ENCODE peak calls at places on chromosomes 1 and 21, in ten cellular contexts. O, Q, M, K, F, Y, R, U, G and D are unnamed samples.

GRCh38 chr21:46098303-46099141 is 610 bp downstream of the COL6A2 start:
- DNase-seq in R (peak; percentile 47), Y (no peak), U (no peak), Q (no peak), F (no peak), G (peak; percentile 37), O (no peak), K (no peak), M (no peak), D (peak; percentile 62)

GRCh38 chr1:239814306-239814881 is 277.3 kb upstream of the FMN2 start:
- DNase-seq in Q (no peak), M (peak; percentile 67), G (no peak), U (peak; percentile 95), R (peak; percentile 86), F (no peak), Y (no peak), O (no peak), K (peak; percentile 93), D (peak; percentile 78)

GRCh38 chr1:96992871-96993270 is 271.3 kb downstream of the PTBP2 start:
- DNase-seq in K (no peak), G (no peak), Q (no peak), F (no peak), M (peak; percentile 76), O (no peak), U (no peak), Y (no peak), R (peak; percentile 61), D (no peak)

GRCh38 chr21:18244721-18245486 is at the start of gene CHODL:
- DNase-seq in Y (peak; percentile 24), Q (no peak), K (no peak), M (no peak), U (no peak), O (no peak), F (no peak), R (no peak), G (peak; percentile 49), D (peak; percentile 45)

GRCh38 chr1:186304982-186305949 is 69.8 kb downstream of the TPR start:
- DNase-seq in O (peak; percentile 50), K (peak; percentile 53), Q (peak; percentile 75), G (peak; percentile 44), R (peak; percentile 59), Y (peak; percentile 6), F (peak; percentile 33), M (peak; percentile 13), U (no peak), D (peak; percentile 73)

GRCh38 chr21:38434913-38435533 is 63.3 kb downstream of the ERG start:
- DNase-seq in F (no peak), Q (no peak), K (peak; percentile 8), Y (no peak), U (no peak), G (no peak), O (no peak), M (peak; percentile 34), R (peak; percentile 83), D (no peak)

GRCh38 chr1:236990052-236990445 is 14.2 kb downstream of the MT1HL1 start:
- DNase-seq in K (no peak), G (no peak), U (no peak), R (no peak), Y (no peak), O (no peak), Q (no peak), M (no peak), F (no peak), D (no peak)

GRCh38 chr1:37515185-37516034 is 844 bp upstream of the MEAF6 start:
- DNase-seq in Y (no peak), R (no peak), G (no peak), M (no peak), K (no peak), O (peak; percentile 73), F (no peak), Q (no peak), U (no peak), D (no peak)

DNA sequence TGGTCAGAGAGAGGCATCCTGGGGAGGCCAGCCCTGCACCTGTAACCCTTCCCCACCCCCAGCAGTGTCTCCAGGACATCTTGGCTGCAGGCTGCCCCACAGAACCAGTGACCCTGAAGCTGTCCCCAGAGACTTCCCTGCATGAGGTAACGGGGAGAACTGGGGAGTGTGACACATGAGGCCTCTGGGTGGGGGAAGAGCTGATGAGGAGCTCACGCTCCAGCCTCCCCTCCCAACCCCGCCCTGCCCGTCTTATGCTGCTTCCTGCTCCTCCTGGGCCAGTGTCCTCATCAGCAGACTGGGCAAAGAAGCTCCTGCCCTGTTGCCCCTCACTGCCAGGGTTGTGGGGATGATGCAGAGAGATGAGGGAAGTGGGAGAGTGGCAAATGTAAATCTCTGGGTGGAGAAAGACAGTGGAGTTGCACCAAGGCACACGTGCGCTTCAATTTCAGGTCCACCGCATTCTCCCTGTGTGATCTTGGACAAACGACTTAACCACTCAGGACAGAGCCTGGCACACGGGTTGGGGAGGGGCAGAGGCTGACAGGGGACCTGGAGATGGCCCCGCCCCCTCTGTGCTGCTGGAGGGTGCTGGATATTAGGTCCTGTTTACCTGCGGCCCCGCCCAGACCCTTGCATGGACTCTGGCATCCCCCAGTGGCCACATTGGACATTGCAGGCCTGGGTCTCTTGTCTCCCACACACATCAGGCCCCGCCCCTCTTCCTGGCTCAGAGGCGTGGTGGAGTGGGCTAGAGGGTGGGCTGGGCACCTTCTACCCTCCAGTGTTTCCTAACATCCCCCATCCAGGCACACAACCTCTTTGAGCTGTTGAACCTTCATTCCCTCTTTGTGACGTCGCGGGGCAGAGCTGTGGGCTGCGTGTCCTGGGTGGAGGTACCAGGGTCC is 12.3 kb downstream of the CLCNKB start:
- DNase-seq in K (peak; percentile 82), F (peak; percentile 87), M (peak; percentile 64), G (peak; percentile 96), O (peak; percentile 98), Y (peak; percentile 87), R (peak; percentile 72), U (peak; percentile 87), Q (peak; percentile 93), D (peak; percentile 96)
- H3K4me2 ChIP-seq in K (peak overlapping the region; percentile 41), F (peak overlapping the region; percentile 40), M (no peak overlapping the region), G (no peak overlapping the region), O (peak overlapping the region; percentile 60), Y (no peak overlapping the region), R (no peak overlapping the region), U (peak overlapping the region; percentile 46), Q (no peak overlapping the region), D (peak overlapping the region; percentile 64)

GRCh38 chr1:40508375-40509341 is at the start of gene EXO5:
- DNase-seq in G (peak; percentile 57), O (peak; percentile 68), Y (peak; percentile 9), F (no peak), Q (peak; percentile 94), M (peak; percentile 69), K (peak; percentile 24), R (peak; percentile 95), U (peak; percentile 68), D (peak; percentile 65)

GRCh38 chr1:40507973-40508372 is 594 bp upstream of the EXO5 start:
- DNase-seq in G (no peak), M (no peak), F (no peak), Q (no peak), O (no peak), Y (no peak), R (no peak), K (no peak), U (no peak), D (no peak)
- H3K4me3 ChIP-seq in G (peak overlapping the region; percentile 51), M (peak overlapping the region; percentile 94), F (peak overlapping the region; percentile 28), Q (peak overlapping the region; percentile 93), O (peak overlapping the region; percentile 39), Y (peak overlapping the region; percentile 59), R (peak overlapping the region; percentile 92), K (peak overlapping the region; percentile 76), U (peak overlapping the region; percentile 72), D (peak overlapping the region; percentile 92)

GRCh38 chr1:162855461-162856150 is 5.4 kb downstream of the CCDC190 start:
- DNase-seq in K (no peak), F (no peak), U (no peak), M (peak; percentile 65), R (peak; percentile 80), O (no peak), Y (no peak), G (no peak), Q (no peak), D (no peak)

GRCh38 chr1:162856260-162856659 is 4.7 kb downstream of the CCDC190 start:
- DNase-seq in M (peak; percentile 96), O (no peak), Y (no peak), G (no peak), R (peak; percentile 94), F (peak; percentile 50), Q (no peak), U (peak; percentile 74), K (no peak), D (no peak)

GRCh38 chr1:162857850-162858249 is 3.1 kb downstream of the CCDC190 start:
- DNase-seq in K (no peak), G (no peak), R (peak; percentile 61), Y (no peak), F (no peak), M (peak; percentile 49), O (no peak), U (no peak), Q (no peak), D (no peak)

GRCh38 chr1:162859210-162859609 is 1.8 kb downstream of the CCDC190 start:
- DNase-seq in O (no peak), Q (no peak), M (no peak), G (peak; percentile 16), K (no peak), R (peak; percentile 11), U (no peak), F (no peak), Y (no peak), D (no peak)

GRCh38 chr1:162861101-162861500 is at the start of gene CCDC190:
- DNase-seq in M (no peak), F (no peak), U (no peak), R (peak; percentile 21), Q (no peak), O (no peak), K (no peak), G (no peak), Y (no peak), D (peak; percentile 17)
- H3K4me2 ChIP-seq in M (no peak within 1 kb of the TSS), F (no peak within 1 kb of the TSS), U (no peak within 1 kb of the TSS), R (no peak within 1 kb of the TSS), Q (no peak within 1 kb of the TSS), O (no peak within 1 kb of the TSS), K (no peak within 1 kb of the TSS), G (no peak within 1 kb of the TSS), Y (no peak within 1 kb of the TSS), D (no peak within 1 kb of the TSS)

GRCh38 chr21:33897098-33897497 is 18.5 kb downstream of the ATP5PO start:
- DNase-seq in M (no peak), F (no peak), K (no peak), U (no peak), R (no peak), O (no peak), Y (no peak), Q (no peak), G (no peak), D (no peak)

GRCh38 chr21:33896691-33897090 is 18.9 kb downstream of the ATP5PO start:
- DNase-seq in Y (no peak), R (no peak), M (no peak), G (no peak), Q (no peak), O (no peak), U (no peak), K (no peak), F (no peak), D (no peak)

GRCh38 chr21:33893917-33894316 is 21.7 kb downstream of the ATP5PO start:
- DNase-seq in M (no peak), O (no peak), R (no peak), G (peak; percentile 56), F (no peak), Q (no peak), Y (no peak), U (no peak), K (no peak), D (no peak)

GRCh38 chr21:33894736-33895288 is 20.8 kb downstream of the ATP5PO start:
- DNase-seq in U (no peak), R (peak; percentile 92), G (peak; percentile 89), Y (peak; percentile 67), K (peak; percentile 61), M (peak; percentile 89), F (peak; percentile 27), Q (peak; percentile 80), O (peak; percentile 92), D (peak; percentile 95)

GRCh38 chr21:33895356-33895755 is 20.2 kb downstream of the ATP5PO start:
- DNase-seq in M (no peak), G (no peak), R (no peak), O (no peak), Y (no peak), F (no peak), Q (no peak), U (no peak), K (no peak), D (no peak)
- H3K4me3 ChIP-seq in M (no peak overlapping the region), G (no peak overlapping the region), R (peak overlapping the region; percentile 65), O (no peak overlapping the region), Y (no peak overlapping the region), F (no peak overlapping the region), Q (no peak overlapping the region), U (no peak overlapping the region), K (no peak overlapping the region), D (peak overlapping the region; percentile 39)